ENCODE peak calls at places on chromosomes 5 and 9, in six cellular contexts. P is fibroblast of villous mesenchyme; G is GM12892; I is NCI-H748 treated with DMSO at 0.1 percent for 48 hours; V is AG09309; D is CD8-positive, alpha-beta T cell. R is an unnamed sample.

GRCh38 chr5:37721447-37721871 is 118.4 kb downstream of the GDNF start:
- DNase-seq in P (peak; percentile 42), G (no peak), I (no peak), V (no peak), D (no peak), R (no peak)

GRCh38 chr5:72153551-72153950 is 46.3 kb downstream of the MAP1B start:
- DNase-seq in P (no peak), G (no peak), I (no peak), V (no peak), D (no peak), R (no peak)

GRCh38 chr5:171405615-171406014 is 13.8 kb upstream of the FGF18 start:
- DNase-seq in P (peak; percentile 30), G (no peak), I (no peak), V (no peak), D (no peak), R (no peak)

GRCh38 chr5:416636-416960 is 26.4 kb upstream of the EXOC3 start:
- DNase-seq in P (no peak), G (no peak), I (no peak), V (no peak), D (no peak), R (no peak)

GRCh38 chr5:77155179-77155839 is 55.2 kb upstream of the PDE8B start:
- DNase-seq in P (no peak), G (no peak), I (no peak), V (no peak), D (no peak), R (no peak)

GRCh38 chr5:71873202-71873601 is 154.1 kb downstream of the CARTPT start:
- DNase-seq in P (no peak), G (no peak), I (peak; percentile 31), V (no peak), D (no peak), R (no peak)

GRCh38 chr9:21252727-21253547 is 13.1 kb upstream of the IFNA14 start:
- DNase-seq in P (peak; percentile 26), G (no peak), I (peak; percentile 5), V (no peak), D (no peak), R (no peak)

GRCh38 chr5:139845846-139846681 is 50.5 kb downstream of the PSD2 start:
- DNase-seq in P (no peak), G (no peak), I (no peak), V (no peak), D (no peak), R (no peak)

GRCh38 chr9:93023521-93023815 is 35.0 kb upstream of the SUSD3 start:
- DNase-seq in P (no peak), G (no peak), I (no peak), V (no peak), D (no peak), R (no peak)

GRCh38 chr9:110891760-110892159 is 146.5 kb downstream of the LPAR1 start:
- DNase-seq in P (no peak), G (no peak), I (no peak), V (no peak), D (no peak), R (no peak)

GRCh38 chr5:120509056-120509455 is 45.0 kb downstream of the PRR16 start:
- DNase-seq in P (peak; percentile 96), G (no peak), I (no peak), V (peak; percentile 71), D (no peak), R (no peak)

GRCh38 chr9:120944434-120945125 is 18.0 kb upstream of the TRAF1 start:
- DNase-seq in P (no peak), G (peak; percentile 59), I (no peak), V (no peak), D (no peak), R (no peak)

GRCh38 chr5:94538260-94538659 is 80.1 kb downstream of the KIAA0825 start:
- DNase-seq in P (no peak), G (no peak), I (no peak), V (no peak), D (no peak), R (no peak)

GRCh38 chr9:133141833-133142594 is 21.0 kb upstream of the RALGDS start:
- DNase-seq in P (no peak), G (peak; percentile 67), I (no peak), V (no peak), D (peak; percentile 75), R (no peak)

GRCh38 chr5:103357636-103358035 is 99.1 kb downstream of the MACIR start:
- DNase-seq in P (no peak), G (no peak), I (no peak), V (no peak), D (no peak), R (no peak)

GRCh38 chr5:75961814-75962213 is 121.4 kb upstream of the SV2C start:
- DNase-seq in P (no peak), G (no peak), I (no peak), V (no peak), D (no peak), R (no peak)

GRCh38 chr9:107925756-107926297 is 436.3 kb upstream of the KLF4 start:
- DNase-seq in P (no peak), G (no peak), I (no peak), V (no peak), D (no peak), R (no peak)

GRCh38 chr9:73370053-73370452 is 218.4 kb downstream of the ANXA1 start:
- DNase-seq in P (no peak), G (no peak), I (no peak), V (no peak), D (no peak), R (no peak)

GRCh38 chr9:133144887-133145466 is 18.7 kb downstream of the GBGT1 start:
- DNase-seq in P (no peak), G (no peak), I (no peak), V (no peak), D (no peak), R (no peak)

GRCh38 chr5:155342956-155343355 is 329.4 kb downstream of the KIF4B start:
- DNase-seq in P (no peak), G (no peak), I (no peak), V (no peak), D (no peak), R (no peak)

GRCh38 chr5:157030692-157031091 is 28.2 kb downstream of the HAVCR1 start:
- DNase-seq in P (no peak), G (no peak), I (no peak), V (no peak), D (no peak), R (no peak)